ENCODE peak calls at places on chromosome 19, in eight cellular contexts. One of them, this sample, is unnamed. For H3K27me3, the result is how much of the 10 kb centered on the place peaks cover.

GRCh38 chr19:49820125-49820524 is 2.0 kb downstream of the MED25 start:
- DNase-seq in hepatocyte: peak
- DNase-seq in upper lobe of right lung: no peak
- DNase-seq in transverse colon: no peak
- DNase-seq in colonic mucosa: no peak
- DNase-seq in uterus: no peak
- DNase-seq in IMR-90: no peak
- DNase-seq in AG04450: no peak
- DNase-seq in this sample: no peak

GRCh38 chr19:21328402-21328801 is 808 bp downstream of the ZNF708 start:
- DNase-seq in hepatocyte: no peak
- DNase-seq in upper lobe of right lung: no peak
- DNase-seq in transverse colon: no peak
- DNase-seq in colonic mucosa: no peak
- DNase-seq in uterus: no peak
- DNase-seq in IMR-90: no peak
- DNase-seq in AG04450: no peak
- DNase-seq in this sample: no peak

GRCh38 chr19:58052256-58052655 is 6.8 kb upstream of the ZNF135 start:
- DNase-seq in hepatocyte: peak
- DNase-seq in upper lobe of right lung: no peak
- DNase-seq in transverse colon: no peak
- DNase-seq in colonic mucosa: no peak
- DNase-seq in uterus: no peak
- DNase-seq in IMR-90: no peak
- DNase-seq in AG04450: no peak
- DNase-seq in this sample: no peak

GRCh38 chr19:2957160-2957559 is 12.4 kb upstream of the ZNF77 start:
- DNase-seq in hepatocyte: no peak
- DNase-seq in upper lobe of right lung: no peak
- DNase-seq in transverse colon: no peak
- DNase-seq in colonic mucosa: no peak
- DNase-seq in uterus: no peak
- DNase-seq in IMR-90: no peak
- DNase-seq in AG04450: no peak
- DNase-seq in this sample: no peak

GRCh38 chr19:40588110-40588854 is 11.6 kb downstream of the SHKBP1 start:
- DNase-seq in hepatocyte: no peak
- DNase-seq in upper lobe of right lung: no peak
- DNase-seq in transverse colon: no peak
- DNase-seq in colonic mucosa: no peak
- DNase-seq in uterus: no peak
- DNase-seq in IMR-90: no peak
- DNase-seq in AG04450: no peak
- DNase-seq in this sample: no peak

GRCh38 chr19:42132030-42132628 is at the start of gene POU2F2:
- DNase-seq in hepatocyte: no peak
- DNase-seq in upper lobe of right lung: peak
- DNase-seq in transverse colon: peak
- DNase-seq in colonic mucosa: peak
- DNase-seq in uterus: no peak
- DNase-seq in IMR-90: no peak
- DNase-seq in AG04450: no peak
- DNase-seq in this sample: no peak

GRCh38 chr19:10748924-10749434 is 31.1 kb downstream of the DNM2 start:
- DNase-seq in hepatocyte: peak
- DNase-seq in upper lobe of right lung: peak
- DNase-seq in transverse colon: peak
- DNase-seq in colonic mucosa: peak
- DNase-seq in uterus: no peak
- DNase-seq in IMR-90: no peak
- DNase-seq in AG04450: no peak
- DNase-seq in this sample: peak

GRCh38 chr19:38693380-38694223 is 46.2 kb downstream of the ACTN4 start:
- DNase-seq in hepatocyte: no peak
- DNase-seq in upper lobe of right lung: peak
- DNase-seq in transverse colon: peak
- DNase-seq in colonic mucosa: no peak
- DNase-seq in uterus: no peak
- DNase-seq in IMR-90: peak
- DNase-seq in AG04450: no peak
- DNase-seq in this sample: no peak

GRCh38 chr19:47719047-47719885 is 6.0 kb downstream of the EHD2 start:
- DNase-seq in hepatocyte: peak
- DNase-seq in upper lobe of right lung: peak
- DNase-seq in transverse colon: peak
- DNase-seq in colonic mucosa: peak
- DNase-seq in uterus: peak
- DNase-seq in IMR-90: peak
- DNase-seq in AG04450: peak
- DNase-seq in this sample: peak

GRCh38 chr19:41548954-41549688 is 26.8 kb upstream of the CEACAM21 start:
- DNase-seq in hepatocyte: no peak
- DNase-seq in upper lobe of right lung: no peak
- DNase-seq in transverse colon: peak
- DNase-seq in colonic mucosa: no peak
- DNase-seq in uterus: no peak
- DNase-seq in IMR-90: no peak
- DNase-seq in AG04450: no peak
- DNase-seq in this sample: no peak

GRCh38 chr19:13764101-13764807 is at the start of gene MRI1:
- DNase-seq in hepatocyte: peak
- DNase-seq in upper lobe of right lung: peak
- DNase-seq in transverse colon: peak
- DNase-seq in colonic mucosa: peak
- DNase-seq in uterus: peak
- DNase-seq in IMR-90: peak
- DNase-seq in AG04450: no peak
- DNase-seq in this sample: peak

GRCh38 chr19:10416083-10416379 is 4.3 kb upstream of the PDE4A start:
- DNase-seq in hepatocyte: no peak
- DNase-seq in upper lobe of right lung: no peak
- DNase-seq in transverse colon: no peak
- DNase-seq in colonic mucosa: no peak
- DNase-seq in uterus: no peak
- DNase-seq in IMR-90: no peak
- DNase-seq in AG04450: no peak
- DNase-seq in this sample: no peak

GRCh38 chr19:40604647-40605200 is 3.6 kb downstream of the LTBP4 start:
- DNase-seq in hepatocyte: peak
- DNase-seq in upper lobe of right lung: no peak
- DNase-seq in transverse colon: peak
- DNase-seq in colonic mucosa: peak
- DNase-seq in uterus: no peak
- DNase-seq in IMR-90: no peak
- DNase-seq in AG04450: no peak
- DNase-seq in this sample: no peak

GRCh38 chr19:15449620-15450527 is at the start of gene WIZ:
- DNase-seq in hepatocyte: peak
- DNase-seq in upper lobe of right lung: peak
- DNase-seq in transverse colon: peak
- DNase-seq in colonic mucosa: peak
- DNase-seq in uterus: peak
- DNase-seq in IMR-90: peak
- DNase-seq in AG04450: peak
- DNase-seq in this sample: peak

GRCh38 chr19:17333611-17334413 is 843 bp downstream of the ANO8 start:
- DNase-seq in hepatocyte: peak
- DNase-seq in upper lobe of right lung: no peak
- DNase-seq in transverse colon: peak
- DNase-seq in colonic mucosa: no peak
- DNase-seq in uterus: no peak
- DNase-seq in IMR-90: peak
- DNase-seq in AG04450: peak
- DNase-seq in this sample: peak

GRCh38 chr19:54252845-54253244 is 4.2 kb downstream of the LILRB5 start:
- DNase-seq in hepatocyte: no peak
- DNase-seq in upper lobe of right lung: no peak
- DNase-seq in transverse colon: no peak
- DNase-seq in colonic mucosa: no peak
- DNase-seq in uterus: no peak
- DNase-seq in IMR-90: no peak
- DNase-seq in AG04450: no peak
- DNase-seq in this sample: no peak
- H3K27me3 ChIP-seq in hepatocyte: under half
- H3K27me3 ChIP-seq in upper lobe of right lung: under half
- H3K27me3 ChIP-seq in transverse colon: under half
- H3K27me3 ChIP-seq in colonic mucosa: under half
- H3K27me3 ChIP-seq in uterus: under half
- H3K27me3 ChIP-seq in IMR-90: under half
- H3K27me3 ChIP-seq in AG04450: under half
- H3K27me3 ChIP-seq in this sample: half or more

GRCh38 chr19:29517946-29518345 is 7.8 kb upstream of the VSTM2B start:
- DNase-seq in hepatocyte: no peak
- DNase-seq in upper lobe of right lung: no peak
- DNase-seq in transverse colon: no peak
- DNase-seq in colonic mucosa: no peak
- DNase-seq in uterus: no peak
- DNase-seq in IMR-90: no peak
- DNase-seq in AG04450: no peak
- DNase-seq in this sample: no peak

GRCh38 chr19:29519146-29519545 is 6.6 kb upstream of the VSTM2B start:
- DNase-seq in hepatocyte: no peak
- DNase-seq in upper lobe of right lung: peak
- DNase-seq in transverse colon: no peak
- DNase-seq in colonic mucosa: no peak
- DNase-seq in uterus: no peak
- DNase-seq in IMR-90: no peak
- DNase-seq in AG04450: no peak
- DNase-seq in this sample: no peak

GRCh38 chr19:29521291-29522075 is 4.3 kb upstream of the VSTM2B start:
- DNase-seq in hepatocyte: no peak
- DNase-seq in upper lobe of right lung: peak
- DNase-seq in transverse colon: no peak
- DNase-seq in colonic mucosa: no peak
- DNase-seq in uterus: no peak
- DNase-seq in IMR-90: no peak
- DNase-seq in AG04450: no peak
- DNase-seq in this sample: no peak

GRCh38 chr19:29520390-29520789 is 5.4 kb upstream of the VSTM2B start:
- DNase-seq in hepatocyte: no peak
- DNase-seq in upper lobe of right lung: peak
- DNase-seq in transverse colon: no peak
- DNase-seq in colonic mucosa: no peak
- DNase-seq in uterus: no peak
- DNase-seq in IMR-90: no peak
- DNase-seq in AG04450: no peak
- DNase-seq in this sample: no peak

GRCh38 chr19:29519931-29520330 is 5.9 kb upstream of the VSTM2B start:
- DNase-seq in hepatocyte: no peak
- DNase-seq in upper lobe of right lung: peak
- DNase-seq in transverse colon: no peak
- DNase-seq in colonic mucosa: no peak
- DNase-seq in uterus: no peak
- DNase-seq in IMR-90: no peak
- DNase-seq in AG04450: no peak
- DNase-seq in this sample: no peak
- H3K27me3 ChIP-seq in hepatocyte: under half
- H3K27me3 ChIP-seq in upper lobe of right lung: under half
- H3K27me3 ChIP-seq in transverse colon: under half
- H3K27me3 ChIP-seq in colonic mucosa: under half
- H3K27me3 ChIP-seq in uterus: under half
- H3K27me3 ChIP-seq in IMR-90: under half
- H3K27me3 ChIP-seq in AG04450: under half
- H3K27me3 ChIP-seq in this sample: under half

DNA sequence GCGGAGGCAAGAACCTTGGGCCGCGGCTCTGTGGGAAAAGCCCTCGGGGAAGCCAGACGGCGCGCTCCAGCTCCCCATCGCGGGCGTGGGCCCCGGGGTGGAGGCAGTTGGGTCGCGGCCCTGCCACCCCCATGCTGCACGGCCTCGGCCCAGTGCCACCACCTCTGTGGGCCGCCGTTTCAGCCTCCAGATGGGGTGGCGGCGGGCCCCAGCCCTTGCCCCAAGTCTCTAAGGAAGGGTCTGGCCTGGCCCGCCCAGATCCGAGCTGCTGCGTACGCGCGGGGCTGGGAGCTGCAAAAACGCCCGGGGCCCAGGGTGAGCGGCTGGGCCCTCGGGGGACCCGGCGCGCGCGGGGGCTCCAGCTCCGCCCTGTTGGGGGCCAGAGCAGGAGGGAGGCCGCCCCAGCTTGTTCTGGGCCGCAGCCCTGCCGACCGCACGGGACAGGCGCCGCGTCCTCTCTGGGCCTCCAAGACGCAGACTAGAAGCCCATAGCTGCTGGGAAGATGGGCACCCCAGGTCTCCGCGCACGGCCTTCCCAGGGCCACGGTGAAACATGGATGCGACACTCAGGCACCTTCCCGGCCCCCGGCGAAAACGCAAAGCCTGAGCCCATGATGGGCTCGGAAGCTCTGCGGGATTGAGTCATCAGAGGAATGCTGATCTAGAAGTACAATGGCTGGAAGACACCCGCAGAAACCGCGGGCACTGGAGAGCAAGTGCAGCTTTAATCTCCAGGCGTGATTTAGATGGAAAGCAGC is 110.1 kb downstream of the KCTD15 start:
- DNase-seq in hepatocyte: peak
- DNase-seq in upper lobe of right lung: peak
- DNase-seq in transverse colon: no peak
- DNase-seq in colonic mucosa: no peak
- DNase-seq in uterus: no peak
- DNase-seq in IMR-90: peak
- DNase-seq in AG04450: no peak
- DNase-seq in this sample: no peak
- H3K27me3 ChIP-seq in hepatocyte: under half
- H3K27me3 ChIP-seq in upper lobe of right lung: under half
- H3K27me3 ChIP-seq in transverse colon: under half
- H3K27me3 ChIP-seq in colonic mucosa: under half
- H3K27me3 ChIP-seq in uterus: under half
- H3K27me3 ChIP-seq in IMR-90: under half
- H3K27me3 ChIP-seq in AG04450: under half
- H3K27me3 ChIP-seq in this sample: under half

GRCh38 chr19:33622505-33622808 is 704 bp downstream of the CHST8 start:
- DNase-seq in hepatocyte: no peak
- DNase-seq in upper lobe of right lung: no peak
- DNase-seq in transverse colon: no peak
- DNase-seq in colonic mucosa: no peak
- DNase-seq in uterus: no peak
- DNase-seq in IMR-90: no peak
- DNase-seq in AG04450: no peak
- DNase-seq in this sample: no peak

GRCh38 chr19:33621811-33622504 is at the start of gene CHST8:
- DNase-seq in hepatocyte: peak
- DNase-seq in upper lobe of right lung: no peak
- DNase-seq in transverse colon: peak
- DNase-seq in colonic mucosa: peak
- DNase-seq in uterus: no peak
- DNase-seq in IMR-90: no peak
- DNase-seq in AG04450: no peak
- DNase-seq in this sample: peak

GRCh38 chr19:33620611-33621010 is 1.1 kb upstream of the CHST8 start:
- DNase-seq in hepatocyte: no peak
- DNase-seq in upper lobe of right lung: no peak
- DNase-seq in transverse colon: no peak
- DNase-seq in colonic mucosa: no peak
- DNase-seq in uterus: no peak
- DNase-seq in IMR-90: no peak
- DNase-seq in AG04450: no peak
- DNase-seq in this sample: no peak

GRCh38 chr19:33622809-33623511 is 1.2 kb downstream of the CHST8 start:
- DNase-seq in hepatocyte: no peak
- DNase-seq in upper lobe of right lung: no peak
- DNase-seq in transverse colon: no peak
- DNase-seq in colonic mucosa: no peak
- DNase-seq in uterus: no peak
- DNase-seq in IMR-90: no peak
- DNase-seq in AG04450: no peak
- DNase-seq in this sample: no peak

GRCh38 chr19:33621065-33621785 is 528 bp upstream of the CHST8 start:
- DNase-seq in hepatocyte: no peak
- DNase-seq in upper lobe of right lung: no peak
- DNase-seq in transverse colon: no peak
- DNase-seq in colonic mucosa: no peak
- DNase-seq in uterus: no peak
- DNase-seq in IMR-90: no peak
- DNase-seq in AG04450: no peak
- DNase-seq in this sample: no peak
- H3K27me3 ChIP-seq in hepatocyte: half or more
- H3K27me3 ChIP-seq in upper lobe of right lung: under half
- H3K27me3 ChIP-seq in transverse colon: half or more
- H3K27me3 ChIP-seq in colonic mucosa: under half
- H3K27me3 ChIP-seq in uterus: under half
- H3K27me3 ChIP-seq in IMR-90: under half
- H3K27me3 ChIP-seq in AG04450: under half
- H3K27me3 ChIP-seq in this sample: half or more

This sample was measured in MG63.